ENCODE peak calls at places on chromosomes 5 and 9, in four cellular contexts. R is endothelial cell, D is substantia nigra, A is mucosa of descending colon. S is an unnamed sample.

GRCh38 chr9:6696178-6696577 is 50.6 kb upstream of the GLDC start:
- DNase-seq in R (no peak), D (no peak), A (no peak), S (no peak)

GRCh38 chr9:81871695-81872094 is 56.5 kb upstream of the SPATA31D4 start:
- DNase-seq in R (no peak), D (no peak), A (no peak), S (no peak)

GRCh38 chr9:131095666-131096489 is 453 bp upstream of the AIF1L start:
- DNase-seq in R (peak), D (peak), A (peak), S (no peak)

GRCh38 chr5:147483961-147484707 is 25.7 kb downstream of the DPYSL3 start:
- DNase-seq in R (peak), D (no peak), A (peak), S (no peak)

GRCh38 chr9:70060883-70061507 is 17.3 kb downstream of the MAMDC2 start:
- DNase-seq in R (no peak), D (no peak), A (no peak), S (no peak)

GRCh38 chr5:119411935-119412623 is 40.2 kb upstream of the HSD17B4 start:
- DNase-seq in R (peak), D (peak), A (peak), S (no peak)

GRCh38 chr9:27638716-27639115 is 65.4 kb upstream of the C9orf72 start:
- DNase-seq in R (no peak), D (no peak), A (no peak), S (no peak)

GRCh38 chr9:134169724-134170401 is 5.5 kb upstream of the RNU6ATAC start:
- DNase-seq in R (no peak), D (no peak), A (no peak), S (no peak)

GRCh38 chr5:149561848-149562247 is 10.6 kb upstream of the CSNK1A1 start:
- DNase-seq in R (no peak), D (no peak), A (no peak), S (peak)

GRCh38 chr9:111866976-111867375 is 29.6 kb upstream of the UGCG start:
- DNase-seq in R (no peak), D (no peak), A (no peak), S (no peak)

GRCh38 chr9:122320346-122320995 is 50.4 kb upstream of the PTGS1 start:
- DNase-seq in R (no peak), D (no peak), A (no peak), S (no peak)

GRCh38 chr9:87863882-87864465 is 18.7 kb upstream of the SPATA31E1 start:
- DNase-seq in R (no peak), D (no peak), A (no peak), S (no peak)

GRCh38 chr5:67799732-67800234 is 415.8 kb upstream of the PIK3R1 start:
- DNase-seq in R (no peak), D (no peak), A (no peak), S (no peak)

GRCh38 chr5:132489871-132490483 is 596 bp downstream of the IRF1 start:
- DNase-seq in R (no peak), D (peak), A (peak), S (no peak)

GRCh38 chr5:157481255-157481654 is 21.2 kb downstream of the NIPAL4 start:
- DNase-seq in R (no peak), D (no peak), A (no peak), S (no peak)

GRCh38 chr5:43019615-43020293 is 20.4 kb downstream of the ANXA2R start:
- DNase-seq in R (peak), D (no peak), A (peak), S (no peak)

GRCh38 chr9:92642599-92642998 is 27.3 kb downstream of the IPPK start:
- DNase-seq in R (no peak), D (no peak), A (no peak), S (no peak)

GRCh38 chr9:79567671-79568098 is 4.1 kb upstream of the TLE4 start:
- DNase-seq in R (no peak), D (no peak), A (peak), S (no peak)

GRCh38 chr5:116898917-116899316 is 324.3 kb upstream of the SEMA6A start:
- DNase-seq in R (no peak), D (no peak), A (no peak), S (no peak)

GRCh38 chr5:34916518-34916917 is 1.0 kb downstream of the BRIX1 start:
- DNase-seq in R (no peak), D (no peak), A (no peak), S (no peak)

GRCh38 chr5:60208681-60209080 is 315.2 kb upstream of the PDE4D start:
- DNase-seq in R (no peak), D (no peak), A (no peak), S (no peak)

GRCh38 chr5:9869616-9870288 is 239.6 kb upstream of the TAS2R1 start:
- DNase-seq in R (no peak), D (no peak), A (no peak), S (no peak)

GRCh38 chr9:133529457-133529856 is 4.7 kb upstream of the MYMK start:
- DNase-seq in R (no peak), D (no peak), A (no peak), S (no peak)

GRCh38 chr5:123425444-123425843 is 2.2 kb upstream of the CEP120 start:
- DNase-seq in R (no peak), D (no peak), A (no peak), S (no peak)

GRCh38 chr5:156815988-156816599 is 34.0 kb upstream of the PPP1R2B start:
- DNase-seq in R (peak), D (no peak), A (peak), S (no peak)

GRCh38 chr9:129432671-129433154 is 188.2 kb downstream of the C9orf50 start:
- DNase-seq in R (no peak), D (no peak), A (no peak), S (no peak)

GRCh38 chr5:57703726-57704125 is 221.1 kb upstream of the ACTBL2 start:
- DNase-seq in R (no peak), D (no peak), A (no peak), S (no peak)

GRCh38 chr5:50564558-50564957 is 101.9 kb upstream of the PARP8 start:
- DNase-seq in R (no peak), D (no peak), A (no peak), S (no peak)

GRCh38 chr5:10478436-10478835 is 36.8 kb downstream of the ROPN1L start:
- DNase-seq in R (no peak), D (no peak), A (no peak), S (no peak)

GRCh38 chr9:133188006-133188842 is 20.8 kb downstream of the OBP2B start:
- DNase-seq in R (peak), D (no peak), A (peak), S (no peak)

GRCh38 chr5:167565555-167565954 is 725.9 kb upstream of the WWC1 start:
- DNase-seq in R (no peak), D (no peak), A (no peak), S (no peak)

GRCh38 chr5:160260881-160261815 is 31.8 kb downstream of the FABP6 start:
- DNase-seq in R (no peak), D (no peak), A (peak), S (no peak)

GRCh38 chr5:171571663-171572062 is 152.2 kb downstream of the FGF18 start:
- DNase-seq in R (no peak), D (no peak), A (no peak), S (no peak)

GRCh38 chr5:53667621-53668020 is 107.2 kb downstream of the NDUFS4 start:
- DNase-seq in R (no peak), D (no peak), A (no peak), S (no peak)

GRCh38 chr9:90858505-90858904 is 56.9 kb downstream of the SYK start:
- DNase-seq in R (no peak), D (no peak), A (no peak), S (no peak)

GRCh38 chr5:12246016-12246415 is 341.8 kb upstream of the CTNND2 start:
- DNase-seq in R (no peak), D (no peak), A (no peak), S (no peak)

GRCh38 chr5:93653716-93654115 is 70.7 kb downstream of the NR2F1 start:
- DNase-seq in R (no peak), D (no peak), A (no peak), S (no peak)